ENCODE peak calls at places on chromosomes 4 and X, in ten cellular contexts. C is A549, W is left ventricle myocardium inferior, L is hepatocyte, O is MM.1S, P is lower lobe of right lung, N is Peyer's patch, Z is stomach, D is esophagus squamous epithelium, G is upper lobe of right lung. X is an unnamed sample.

GRCh38 chrX:69277961-69278795 is 112.9 kb upstream of the PJA1 start:
- DNase-seq in C (no peak), W (no peak), L (no peak), O (no peak), P (no peak), N (no peak), Z (no peak), D (no peak), G (no peak), X (no peak)

GRCh38 chr4:161577604-161578301 is 586.0 kb downstream of the FSTL5 start:
- DNase-seq in C (no peak), W (no peak), L (peak; percentile 44), O (no peak), P (no peak), N (no peak), Z (no peak), D (no peak), G (no peak), X (no peak)

GRCh38 chr4:71266090-71266794 is 72.6 kb upstream of the SLC4A4 start:
- DNase-seq in C (no peak), W (no peak), L (no peak), O (no peak), P (no peak), N (no peak), Z (no peak), D (no peak), G (no peak), X (no peak)

GRCh38 chrX:151852294-151852693 is 60.4 kb upstream of the MAGEA4 start:
- DNase-seq in C (no peak), W (no peak), L (no peak), O (no peak), P (no peak), N (no peak), Z (no peak), D (no peak), G (no peak), X (no peak)

GRCh38 chrX:150035531-150035930 is 97.2 kb upstream of the EOLA2 start:
- DNase-seq in C (peak; percentile 27), W (no peak), L (no peak), O (no peak), P (no peak), N (no peak), Z (no peak), D (no peak), G (no peak), X (no peak)

GRCh38 chr4:22987861-22988260 is 295.1 kb downstream of the GBA3 start:
- DNase-seq in C (no peak), W (no peak), L (no peak), O (no peak), P (no peak), N (no peak), Z (no peak), D (no peak), G (no peak), X (no peak)

GRCh38 chr4:155392486-155393184 is 15.9 kb upstream of the MAP9 start:
- DNase-seq in C (peak; percentile 33), W (no peak), L (peak; percentile 70), O (no peak), P (no peak), N (no peak), Z (no peak), D (no peak), G (no peak), X (no peak)

GRCh38 chrX:71107762-71108360 is 1.3 kb upstream of the CXorf65 start:
- DNase-seq in C (no peak), W (no peak), L (no peak), O (no peak), P (no peak), N (peak; percentile 50), Z (no peak), D (no peak), G (no peak), X (no peak)

GRCh38 chr4:186058980-186059316 is 10.0 kb upstream of the TLR3 start:
- DNase-seq in C (no peak), W (no peak), L (no peak), O (no peak), P (no peak), N (no peak), Z (no peak), D (no peak), G (no peak), X (no peak)

GRCh38 chr4:57147335-57148060 is 37.3 kb upstream of the IGFBP7 start:
- DNase-seq in C (no peak), W (no peak), L (no peak), O (no peak), P (no peak), N (no peak), Z (no peak), D (no peak), G (no peak), X (no peak)

GRCh38 chr4:101790521-101791188 is at the start of gene BANK1:
- DNase-seq in C (peak; percentile 41), W (peak; percentile 18), L (peak; percentile 64), O (peak; percentile 87), P (peak; percentile 71), N (peak; percentile 84), Z (peak; percentile 62), D (peak; percentile 20), G (peak; percentile 86), X (no peak)

GRCh38 chrX:3425031-3425430 is 78.6 kb upstream of the MXRA5 start:
- DNase-seq in C (no peak), W (no peak), L (no peak), O (no peak), P (no peak), N (no peak), Z (no peak), D (no peak), G (no peak), X (no peak)

GRCh38 chrX:138756234-138756633 is 44.7 kb upstream of the FGF13 start:
- DNase-seq in C (no peak), W (peak; percentile 19), L (peak; percentile 51), O (no peak), P (peak; percentile 37), N (no peak), Z (no peak), D (no peak), G (no peak), X (no peak)

GRCh38 chr4:8235686-8236085 is 33.9 kb upstream of the HTRA3 start:
- DNase-seq in C (no peak), W (no peak), L (no peak), O (no peak), P (peak; percentile 41), N (no peak), Z (no peak), D (no peak), G (no peak), X (no peak)

GRCh38 chrX:74063426-74064155 is 240.4 kb upstream of the ZCCHC13 start:
- DNase-seq in C (no peak), W (no peak), L (no peak), O (no peak), P (no peak), N (no peak), Z (no peak), D (no peak), G (no peak), X (no peak)

GRCh38 chr4:67581913-67582312 is 23.4 kb downstream of the STAP1 start:
- DNase-seq in C (no peak), W (no peak), L (no peak), O (no peak), P (no peak), N (no peak), Z (no peak), D (no peak), G (no peak), X (no peak)

GRCh38 chr4:67584496-67584895 is 26.0 kb downstream of the STAP1 start:
- DNase-seq in C (no peak), W (no peak), L (no peak), O (no peak), P (no peak), N (no peak), Z (no peak), D (no peak), G (no peak), X (no peak)

GRCh38 chr4:67581208-67581857 is 22.8 kb downstream of the STAP1 start:
- DNase-seq in C (no peak), W (no peak), L (no peak), O (no peak), P (no peak), N (no peak), Z (no peak), D (no peak), G (no peak), X (no peak)

GRCh38 chr4:67587156-67587555 is 28.6 kb downstream of the STAP1 start:
- DNase-seq in C (no peak), W (no peak), L (no peak), O (no peak), P (no peak), N (no peak), Z (no peak), D (no peak), G (no peak), X (no peak)
- TF ChIP-seq CTCF in C (no peak), W (no peak), L (no peak), O (no peak), P (no peak), N (no peak), Z (no peak), D (no peak), G (no peak), X (no peak)

DNA sequence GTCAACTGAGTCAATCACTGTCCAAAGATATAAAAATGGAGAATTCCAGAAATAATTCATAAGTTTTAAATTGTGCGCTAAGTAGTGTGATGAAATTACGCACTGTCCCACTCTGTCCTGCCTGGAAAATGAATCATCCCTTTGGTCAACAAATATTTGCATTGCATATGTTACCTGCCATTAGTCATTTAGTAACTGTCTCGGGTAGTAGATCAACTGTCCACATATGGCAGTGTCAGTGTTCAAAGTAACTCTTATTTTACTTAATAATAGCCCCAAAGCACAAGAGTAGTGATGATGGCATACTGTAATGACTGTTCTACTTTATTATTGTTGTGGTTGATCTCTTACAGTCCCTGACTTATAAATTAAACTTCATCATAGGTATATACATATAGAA is 3.4 kb downstream of the YTHDC1 start:
- DNase-seq in C (peak; percentile 27), W (no peak), L (peak; percentile 23), O (no peak), P (no peak), N (no peak), Z (no peak), D (no peak), G (no peak), X (no peak)
- H3K4me1 ChIP-seq in C (peaks cover 54% of the 10 kb centered on the region), W (peaks cover 81% of the 10 kb centered on the region), L (peaks cover 30% of the 10 kb centered on the region), O (peaks cover 20% of the 10 kb centered on the region), P (peaks cover 69% of the 10 kb centered on the region), N (peaks cover 67% of the 10 kb centered on the region), Z (peaks cover 52% of the 10 kb centered on the region), D (peaks cover 47% of the 10 kb centered on the region), G (peaks cover 64% of the 10 kb centered on the region), X (peaks cover 62% of the 10 kb centered on the region)

DNA sequence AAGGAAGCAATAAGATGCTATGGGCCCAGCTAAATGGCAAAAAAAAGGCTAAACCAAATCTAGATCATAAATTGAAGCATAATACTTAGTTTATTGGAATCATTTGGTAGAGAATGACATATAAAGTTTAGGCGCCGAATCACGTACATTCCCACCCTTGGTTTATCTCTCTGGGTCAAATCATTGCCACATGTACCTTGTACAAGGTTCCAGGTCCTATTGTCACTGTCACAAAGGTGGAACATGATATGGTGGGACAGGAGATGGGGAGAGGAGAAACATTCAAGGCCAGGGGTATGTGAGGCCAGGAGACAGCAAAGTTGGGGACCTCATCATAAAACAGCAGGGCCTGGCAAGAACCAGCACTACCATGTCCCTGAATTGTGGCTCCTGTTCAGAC is 13.4 kb downstream of the MAML3 start:
- DNase-seq in C (no peak), W (no peak), L (no peak), O (no peak), P (no peak), N (no peak), Z (no peak), D (no peak), G (no peak), X (no peak)
- H3K27ac ChIP-seq in C (peak overlapping the region; percentile 72), W (no peak overlapping the region), L (peak overlapping the region; percentile 47), O (no peak overlapping the region), P (peak overlapping the region; percentile 51), N (no peak overlapping the region), Z (peak overlapping the region; percentile 67), D (peak overlapping the region; percentile 76), G (peak overlapping the region; percentile 27), X (no peak overlapping the region)

GRCh38 chrX:63561425-63561824 is 210.3 kb upstream of the SPIN4 start:
- DNase-seq in C (no peak), W (no peak), L (no peak), O (peak; percentile 6), P (no peak), N (no peak), Z (no peak), D (no peak), G (no peak), X (no peak)
- TF ChIP-seq CTCF in C (no peak), W (no peak), L (no peak), O (no peak), P (no peak), N (no peak), Z (no peak), D (no peak), G (no peak), X (no peak)